ENCODE peak calls at places on chromosomes 16 and 17, in six cellular contexts. A, M, C, F, Y and L are unnamed samples.

GRCh38 chr17:14693382-14693781 is 392.5 kb downstream of the HS3ST3B1 start:
- DNase-seq in A (no peak), C (no peak), F (no peak), Y (no peak), M (no peak), L (no peak)

GRCh38 chr17:55745258-55745657 is 5.6 kb upstream of the PCTP start:
- DNase-seq in Y (no peak), M (no peak), C (no peak), A (no peak), F (no peak), L (no peak)

GRCh38 chr17:51703364-51704341 is 443.3 kb downstream of the UTP18 start:
- DNase-seq in C (no peak), A (no peak), F (no peak), M (no peak), Y (no peak), L (no peak)

GRCh38 chr17:50863221-50863843 is 2.8 kb downstream of the TOB1 start:
- DNase-seq in C (no peak), F (no peak), Y (no peak), A (peak; percentile 66), M (peak; percentile 63), L (peak; percentile 80)

GRCh38 chr16:24990803-24991202 is 24.4 kb downstream of the ARHGAP17 start:
- DNase-seq in M (no peak), A (no peak), Y (no peak), F (no peak), C (no peak), L (no peak)

GRCh38 chr16:28210979-28211505 is 723 bp downstream of the XPO6 start:
- DNase-seq in F (peak; percentile 60), M (peak; percentile 82), A (peak; percentile 35), C (peak; percentile 75), Y (no peak), L (peak; percentile 83)

GRCh38 chr16:57616871-57617270 is 11.6 kb upstream of the ADGRG1 start:
- DNase-seq in C (no peak), M (no peak), F (no peak), Y (no peak), A (no peak), L (peak; percentile 17)

GRCh38 chr16:65875362-65876199 is 490.9 kb upstream of the CDH5 start:
- DNase-seq in M (no peak), F (no peak), Y (no peak), A (no peak), C (no peak), L (peak; percentile 51)

GRCh38 chr16:30641378-30641982 is 9.3 kb upstream of the PRR14 start:
- DNase-seq in C (no peak), M (no peak), F (no peak), A (no peak), Y (no peak), L (no peak)

GRCh38 chr16:66188786-66189725 is 177.4 kb upstream of the CDH5 start:
- DNase-seq in F (no peak), M (no peak), C (peak; percentile 74), Y (no peak), A (no peak), L (no peak)

GRCh38 chr17:58156839-58157803 is 8.9 kb downstream of the OR4D1 start:
- DNase-seq in C (no peak), A (no peak), F (peak; percentile 56), Y (no peak), M (peak; percentile 14), L (peak; percentile 85)

GRCh38 chr16:31009120-31009519 is 1.3 kb downstream of the STX1B start:
- DNase-seq in A (no peak), M (no peak), F (no peak), C (no peak), Y (no peak), L (peak; percentile 15)

GRCh38 chr16:49698931-49699715 is 156.8 kb downstream of the ZNF423 start:
- DNase-seq in C (no peak), M (no peak), A (no peak), Y (no peak), F (no peak), L (no peak)

GRCh38 chr17:32917081-32917480 is 10.9 kb upstream of the TMEM98 start:
- DNase-seq in M (no peak), C (no peak), A (no peak), F (no peak), Y (no peak), L (no peak)

GRCh38 chr16:67157892-67158635 is 1.6 kb downstream of the TRADD start:
- DNase-seq in F (no peak), A (no peak), M (no peak), C (no peak), Y (no peak), L (no peak)

GRCh38 chr17:19470529-19471261 is 59.7 kb downstream of the RNF112 start:
- DNase-seq in C (peak; percentile 56), Y (no peak), F (no peak), M (no peak), A (no peak), L (no peak)

GRCh38 chr16:23229714-23230113 is 47.2 kb downstream of the SCNN1G start:
- DNase-seq in F (no peak), A (no peak), Y (no peak), C (no peak), M (no peak), L (no peak)

GRCh38 chr16:87160752-87161337 is 156.3 kb downstream of the C16orf95 start:
- DNase-seq in A (no peak), Y (no peak), F (no peak), C (no peak), M (no peak), L (no peak)

GRCh38 chr17:79482719-79483118 is 128.1 kb downstream of the RBFOX3 start:
- DNase-seq in M (no peak), A (no peak), C (no peak), F (no peak), Y (no peak), L (peak; percentile 72)

GRCh38 chr17:45241315-45242011 is 19.8 kb downstream of the FMNL1 start:
- DNase-seq in A (no peak), F (no peak), C (no peak), M (no peak), Y (no peak), L (peak; percentile 88)

GRCh38 chr17:68378202-68379149 is 78.8 kb downstream of the WIPI1 start:
- DNase-seq in F (peak; percentile 63), M (no peak), Y (no peak), A (peak; percentile 100), C (peak; percentile 94), L (peak; percentile 26)

GRCh38 chr17:39399792-39400191 is 1.6 kb downstream of the FBXL20 start:
- DNase-seq in Y (no peak), C (no peak), A (no peak), M (no peak), F (no peak), L (no peak)

GRCh38 chr17:64025732-64026294 is 5.4 kb upstream of the ICAM2 start:
- DNase-seq in M (peak; percentile 95), Y (peak; percentile 55), C (peak; percentile 70), F (peak; percentile 81), A (peak; percentile 82), L (peak; percentile 89)
- TF ChIP-seq SMC3 in M (peak; percentile 76), Y (peak; percentile 89), C (peak; percentile 72), F (peak; percentile 93), A (peak; percentile 58), L (peak; percentile 93)

GRCh38 chr17:82229686-82230626 is 1.1 kb downstream of the SLC16A3 start:
- DNase-seq in Y (no peak), A (peak; percentile 74), M (no peak), C (no peak), F (no peak), L (no peak)
- TF ChIP-seq SMC3 in Y (no peak), A (no peak), M (no peak), C (no peak), F (no peak), L (no peak)

GRCh38 chr17:81576621-81577277 is 24.6 kb upstream of the FAAP100 start:
- DNase-seq in F (peak; percentile 99), C (peak; percentile 88), Y (no peak), M (no peak), A (peak; percentile 89), L (no peak)

GRCh38 chr17:81578561-81579225 is 26.5 kb upstream of the FAAP100 start:
- DNase-seq in Y (no peak), F (no peak), M (peak; percentile 24), A (no peak), C (no peak), L (no peak)

GRCh38 chr17:81577278-81578000 is 25.3 kb upstream of the FAAP100 start:
- DNase-seq in C (no peak), A (peak; percentile 73), F (peak; percentile 68), Y (no peak), M (no peak), L (no peak)

GRCh38 chr17:81579298-81579697 is 27.1 kb upstream of the FAAP100 start:
- DNase-seq in Y (no peak), M (no peak), F (no peak), A (no peak), C (no peak), L (no peak)

DNA sequence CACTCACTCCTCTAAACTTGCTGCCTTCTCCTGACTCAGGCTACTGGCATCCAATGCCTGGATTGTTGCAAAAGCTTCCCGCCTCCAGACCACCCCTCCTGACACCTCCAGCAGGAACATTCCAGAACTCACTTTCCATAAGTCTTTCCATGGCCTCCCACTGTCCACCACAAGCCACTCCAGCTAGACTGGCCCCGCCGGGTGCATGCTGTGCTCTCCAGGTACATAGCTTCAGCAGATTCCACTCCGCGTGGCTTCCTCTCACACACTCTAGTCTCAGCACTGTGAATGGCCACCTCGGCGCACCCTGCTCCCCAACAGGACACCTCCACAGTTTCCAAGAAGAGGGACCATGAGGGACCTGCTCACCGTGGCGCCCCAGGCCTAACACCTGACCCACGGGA is 25.9 kb upstream of the FAAP100 start:
- DNase-seq in C (peak; percentile 31), A (peak; percentile 24), M (no peak), Y (no peak), F (no peak), L (no peak)
- TF ChIP-seq SMC3 in C (no peak), A (no peak), M (no peak), Y (no peak), F (no peak), L (no peak)

DNA sequence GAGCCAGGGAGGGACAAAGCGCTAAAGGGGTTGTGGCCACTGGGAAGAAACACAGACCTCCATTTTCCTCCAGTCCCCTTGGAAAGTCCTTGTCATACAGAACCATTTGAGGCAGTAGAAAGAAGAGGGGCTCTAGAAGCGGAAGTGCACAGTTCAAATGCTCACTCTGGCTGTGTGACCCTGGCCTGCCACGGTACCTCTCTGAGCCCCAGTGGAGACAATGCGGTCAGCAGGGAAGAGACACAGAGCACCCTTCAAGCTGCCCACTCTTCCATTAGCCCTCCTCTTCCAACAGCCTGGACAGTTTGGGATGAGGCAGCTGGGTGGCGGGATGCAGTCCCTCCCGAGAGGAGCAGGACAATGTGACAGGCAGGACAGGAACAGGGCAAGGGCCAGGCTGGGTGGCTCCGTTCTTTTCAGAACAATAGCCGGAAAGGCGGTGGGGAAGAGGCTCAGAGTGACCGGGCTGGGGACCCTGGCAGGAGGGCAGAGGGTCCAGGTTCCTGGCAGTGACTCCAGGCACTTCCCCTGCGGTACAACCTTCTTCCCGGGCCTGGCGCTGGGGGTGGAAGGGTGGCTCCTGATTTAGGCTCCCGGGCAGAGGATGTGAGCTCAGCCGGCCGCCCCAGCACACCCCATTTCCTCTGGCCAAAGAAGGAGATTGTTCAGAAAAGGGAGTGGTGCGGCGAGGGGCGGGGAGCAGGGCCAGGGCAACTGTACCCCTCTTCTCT is 5.6 kb downstream of the CASKIN2 start:
- DNase-seq in C (no peak), Y (no peak), A (no peak), F (no peak), M (no peak), L (no peak)
- TF ChIP-seq SMC3 in C (no peak), Y (no peak), A (no peak), F (no peak), M (no peak), L (no peak)